ENCODE peak calls at places on chromosome 16, in nine cellular contexts. M is testis, E is IMR-90, K is sigmoid colon, Y is H54, Z is erythroblast, Q is Peyer's patch, D is body of pancreas, F is lower leg skin. N is an unnamed sample.

GRCh38 chr16:67419502-67419901 is 3.2 kb upstream of the ZDHHC1 start:
- DNase-seq in E (peak; percentile 25), M (no peak), F (no peak), K (no peak), Y (no peak), D (no peak), Q (no peak), Z (no peak), N (no peak)

GRCh38 chr16:700684-701584 is 4.7 kb downstream of the FBXL16 start:
- DNase-seq in D (peak; percentile 50), Y (no peak), E (no peak), Q (no peak), F (no peak), Z (peak; percentile 49), M (no peak), K (no peak), N (peak; percentile 91)

GRCh38 chr16:65767125-65767524 is 599.4 kb upstream of the CDH5 start:
- DNase-seq in F (no peak), Z (no peak), K (no peak), M (no peak), D (no peak), Y (no peak), Q (no peak), E (no peak), N (no peak)

GRCh38 chr16:10988164-10988803 is 43.9 kb downstream of the CLEC16A start:
- DNase-seq in Y (no peak), E (no peak), D (no peak), M (no peak), K (no peak), F (no peak), Z (peak; percentile 31), Q (peak; percentile 54), N (no peak)

GRCh38 chr16:68935008-68935407 is 91.7 kb downstream of the TANGO6 start:
- DNase-seq in D (no peak), F (no peak), E (no peak), Q (no peak), M (no peak), Z (no peak), Y (no peak), K (no peak), N (no peak)

GRCh38 chr16:78321611-78322010 is 222.2 kb downstream of the WWOX start:
- DNase-seq in Y (no peak), D (peak; percentile 7), E (no peak), Q (no peak), F (no peak), Z (no peak), M (no peak), K (no peak), N (no peak)

GRCh38 chr16:78606572-78606971 is 507.1 kb downstream of the WWOX start:
- DNase-seq in E (no peak), D (no peak), Z (no peak), Q (no peak), F (no peak), M (no peak), Y (no peak), K (no peak), N (no peak)

GRCh38 chr16:67155305-67156145 is 4.2 kb downstream of the TRADD start:
- DNase-seq in F (no peak), Z (peak; percentile 89), D (peak; percentile 82), E (peak; percentile 71), Q (peak; percentile 85), M (peak; percentile 80), Y (peak; percentile 87), K (peak; percentile 85), N (peak; percentile 98)

GRCh38 chr16:528111-529011 is 849 bp downstream of the CAPN15 start:
- DNase-seq in Z (peak; percentile 79), M (no peak), Y (peak; percentile 80), Q (peak; percentile 88), K (no peak), D (peak; percentile 45), E (peak; percentile 61), F (peak; percentile 55), N (peak; percentile 89)

GRCh38 chr16:23327836-23328235 is 25.7 kb downstream of the SCNN1B start:
- DNase-seq in Y (no peak), K (no peak), M (no peak), Q (no peak), D (no peak), E (no peak), F (no peak), Z (no peak), N (no peak)

GRCh38 chr16:75621170-75621477 is 2.0 kb downstream of the ADAT1 start:
- DNase-seq in M (no peak), Z (peak; percentile 89), E (peak; percentile 55), D (no peak), K (no peak), F (no peak), Q (no peak), Y (no peak), N (no peak)

GRCh38 chr16:52742052-52742451 is 195.1 kb upstream of the TOX3 start:
- DNase-seq in K (no peak), Q (no peak), E (no peak), M (no peak), Z (no peak), D (no peak), F (no peak), Y (no peak), N (no peak)

DNA sequence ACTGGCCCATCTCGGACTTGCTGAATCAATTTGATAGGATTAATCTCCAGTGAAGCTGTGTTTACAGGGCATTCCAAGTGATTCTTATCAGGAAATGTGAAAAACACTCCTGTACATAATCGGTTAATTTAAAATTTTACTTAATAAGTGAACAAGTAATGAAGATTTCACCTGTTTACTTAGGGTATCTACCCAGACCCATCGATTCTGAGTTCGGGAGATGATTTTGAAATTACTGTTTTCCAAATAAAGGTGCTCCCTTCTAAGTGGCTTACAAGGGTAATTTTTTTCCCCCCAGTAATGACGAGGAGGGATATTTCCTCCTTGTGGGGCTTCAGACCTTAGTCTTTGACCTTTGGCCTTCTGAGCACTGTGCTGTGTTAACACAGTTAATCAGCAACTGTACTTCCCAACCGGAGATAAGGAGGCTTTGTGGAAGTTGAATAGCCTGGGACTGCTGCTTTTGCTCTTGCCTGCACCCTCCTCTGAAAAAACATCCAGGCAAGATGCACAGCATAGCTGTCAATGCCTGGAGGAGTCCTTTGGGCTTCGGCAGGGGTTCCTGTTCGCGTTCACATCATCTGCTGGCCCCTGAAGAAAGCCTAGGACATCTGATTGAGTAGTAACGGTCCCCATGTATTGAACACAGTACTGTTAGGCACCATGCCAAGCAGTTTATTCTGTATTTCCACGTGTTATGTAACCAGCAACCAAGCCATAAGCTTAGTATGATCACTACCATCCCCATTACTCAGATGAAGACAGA is 1.8 kb downstream of the FAHD1 start:
- DNase-seq in M (no peak), E (no peak), Z (no peak), Q (peak; percentile 70), K (no peak), Y (no peak), D (no peak), F (no peak), N (no peak)
- TF ChIP-seq POLR2A in M (no peak), E (no peak), Z (no peak), Q (peak; percentile 31), K (no peak), Y (no peak), D (no peak), F (no peak), N (no peak)

GRCh38 chr16:30534368-30535105 is at the start of gene ZNF747:
- DNase-seq in M (peak; percentile 95), K (peak; percentile 97), E (peak; percentile 75), F (peak; percentile 91), D (peak; percentile 93), Z (peak; percentile 91), Q (peak; percentile 97), Y (peak; percentile 85), N (peak; percentile 93)

GRCh38 chr16:30533748-30534367 is 800 bp downstream of the ZNF747 start:
- DNase-seq in Q (no peak), D (no peak), Y (no peak), E (no peak), F (no peak), Z (no peak), M (no peak), K (no peak), N (no peak)

GRCh38 chr16:30535106-30535776 is 583 bp upstream of the ZNF747 start:
- DNase-seq in F (no peak), M (no peak), Q (no peak), Z (no peak), E (no peak), K (no peak), Y (no peak), D (no peak), N (no peak)

GRCh38 chr16:30532285-30533145 is 2.1 kb downstream of the ZNF747 start:
- DNase-seq in E (no peak), Y (no peak), D (no peak), Q (no peak), Z (no peak), K (no peak), F (no peak), M (no peak), N (peak; percentile 84)

GRCh38 chr16:30533146-30533522 is 1.5 kb downstream of the ZNF747 start:
- DNase-seq in Q (no peak), D (peak; percentile 32), F (no peak), Y (no peak), E (no peak), M (no peak), Z (no peak), K (no peak), N (no peak)
- TF ChIP-seq POLR2A in Q (no peak), D (no peak), F (no peak), Y (no peak), E (no peak), M (no peak), Z (no peak), K (no peak), N (no peak)

GRCh38 chr16:30076276-30076791 is 540 bp downstream of the PPP4C start:
- DNase-seq in M (no peak), D (no peak), Z (peak; percentile 73), F (no peak), Q (no peak), E (no peak), Y (no peak), K (no peak), N (no peak)

GRCh38 chr16:30078744-30079143 is 3.0 kb downstream of the PPP4C start:
- DNase-seq in Y (no peak), Q (no peak), F (no peak), D (no peak), K (no peak), E (no peak), Z (no peak), M (no peak), N (no peak)

GRCh38 chr16:30077656-30078055 is 1.9 kb downstream of the PPP4C start:
- DNase-seq in M (no peak), E (peak; percentile 73), K (no peak), Q (no peak), Z (no peak), F (no peak), Y (no peak), D (no peak), N (no peak)

GRCh38 chr16:30079480-30079879 is 3.7 kb downstream of the PPP4C start:
- DNase-seq in Z (no peak), M (no peak), E (no peak), Y (no peak), F (no peak), Q (no peak), D (no peak), K (no peak), N (no peak)

GRCh38 chr16:30075503-30076275 is at the start of gene PPP4C:
- DNase-seq in E (peak; percentile 88), D (peak; percentile 93), Q (peak; percentile 97), Z (peak; percentile 95), K (peak; percentile 97), Y (peak; percentile 92), M (peak; percentile 96), F (peak; percentile 86), N (peak; percentile 93)
- TF ChIP-seq POLR2A in E (peak; percentile 88), D (peak; percentile 61), Q (peak; percentile 85), Z (peak; percentile 88), K (peak; percentile 80), Y (peak; percentile 62), M (no peak), F (no peak), N (peak; percentile 80)

GRCh38 chr16:4244254-4244812 is 2.5 kb upstream of the SRL start:
- DNase-seq in M (no peak), Y (no peak), K (no peak), D (peak; percentile 62), Q (no peak), E (peak; percentile 10), Z (no peak), F (no peak), N (no peak)
- TF ChIP-seq POLR2A in M (no peak), Y (no peak), K (no peak), D (no peak), Q (no peak), E (no peak), Z (no peak), F (no peak), N (no peak)

N was measured in upper lobe of left lung.